ENCODE peak calls at places on chromosomes 6 and 20, in four cellular contexts. W is MCF 10A; H is memory B cell; U is activated CD4-positive, alpha-beta T cell treated with anti-CD3 and anti-CD28 coated beads for 4 hours. S is an unnamed sample.

GRCh38 chr20:38751360-38751976 is 3.2 kb downstream of the ACTR5 start:
- DNase-seq in W (peak; percentile 51), U (peak; percentile 46), H (peak; percentile 28), S (peak; percentile 32)

GRCh38 chr6:113329942-113330897 is 526.9 kb upstream of the MARCKS start:
- DNase-seq in U (no peak), W (no peak), H (no peak), S (no peak)

GRCh38 chr20:52923123-52923543 is 49.0 kb upstream of the TSHZ2 start:
- DNase-seq in H (no peak), W (peak; percentile 98), U (no peak), S (peak; percentile 13)

GRCh38 chr6:7675353-7675945 is 50.5 kb upstream of the BMP6 start:
- DNase-seq in U (no peak), H (no peak), W (no peak), S (no peak)

GRCh38 chr6:111737065-111737521 is 131.4 kb upstream of the TRAF3IP2 start:
- DNase-seq in U (peak; percentile 53), H (no peak), W (peak; percentile 34), S (peak; percentile 56)

GRCh38 chr6:14276667-14277404 is 159.3 kb downstream of the CD83 start:
- DNase-seq in H (no peak), W (no peak), U (no peak), S (peak; percentile 15)

GRCh38 chr20:33909331-33909921 is 84.3 kb upstream of the RALY start:
- DNase-seq in W (peak; percentile 52), U (no peak), H (no peak), S (no peak)

GRCh38 chr6:110949679-110950285 is 8.7 kb upstream of the GTF3C6 start:
- DNase-seq in W (peak; percentile 33), U (no peak), H (no peak), S (no peak)

GRCh38 chr6:100893743-100894142 is 12.6 kb upstream of the ASCC3 start:
- DNase-seq in W (no peak), U (no peak), H (no peak), S (no peak)

GRCh38 chr20:50353289-50353961 is 156.8 kb upstream of the PTPN1 start:
- DNase-seq in W (no peak), U (no peak), H (no peak), S (no peak)

GRCh38 chr6:147222160-147222838 is 18.1 kb downstream of the STXBP5 start:
- DNase-seq in H (no peak), W (peak; percentile 24), U (no peak), S (no peak)

GRCh38 chr20:46111028-46111835 is 6.9 kb upstream of the CD40 start:
- DNase-seq in U (no peak), W (no peak), H (peak; percentile 33), S (peak; percentile 14)

GRCh38 chr6:143745160-143746133 is 67.7 kb downstream of the PHACTR2 start:
- DNase-seq in U (no peak), W (peak; percentile 9), H (no peak), S (no peak)

GRCh38 chr6:73710948-73711347 is 14.9 kb downstream of the CD109 start:
- DNase-seq in U (no peak), W (no peak), H (no peak), S (no peak)

GRCh38 chr6:15037253-15037652 is 208.6 kb upstream of the JARID2 start:
- DNase-seq in H (no peak), W (no peak), U (no peak), S (no peak)

GRCh38 chr6:153424719-153425400 is 293.8 kb upstream of the RGS17 start:
- DNase-seq in W (no peak), H (no peak), U (no peak), S (no peak)

GRCh38 chr20:63124782-63125580 is 91.0 kb downstream of the YTHDF1 start:
- DNase-seq in H (no peak), U (no peak), W (no peak), S (no peak)

GRCh38 chr6:44126320-44127149 is 717 bp downstream of the MRPL14 start:
- DNase-seq in H (peak; percentile 54), W (peak; percentile 70), U (peak; percentile 77), S (peak; percentile 91)

GRCh38 chr6:26087284-26088115 is at the start of gene HFE:
- DNase-seq in U (peak; percentile 18), H (peak; percentile 49), W (peak; percentile 53), S (peak; percentile 20)

GRCh38 chr6:156752666-156753301 is 24.4 kb upstream of the ARID1B start:
- DNase-seq in W (peak; percentile 26), H (peak; percentile 60), U (no peak), S (no peak)

GRCh38 chr6:150451767-150452641 is 83.2 kb downstream of the IYD start:
- DNase-seq in W (no peak), U (no peak), H (no peak), S (no peak)

GRCh38 chr20:3068986-3069900 is 2.2 kb upstream of the OXT start:
- DNase-seq in H (no peak), U (peak; percentile 48), W (no peak), S (no peak)

GRCh38 chr6:44627091-44627878 is 239.8 kb downstream of the CDC5L start:
- DNase-seq in W (no peak), U (no peak), H (no peak), S (no peak)

GRCh38 chr20:63782051-63782471 is 42.5 kb downstream of the SLC2A4RG start:
- DNase-seq in U (peak; percentile 55), W (no peak), H (no peak), S (peak; percentile 33)

S was measured in stimulated activated CD4-positive, alpha-beta T cell treated with anti-CD3 and anti-CD28 coated beads, Interleukin-4, amount 100 ng/mL, for 24 hours.